ENCODE peak calls at places on chromosomes 6 and 20, in four cellular contexts. One of them, this sample, is unnamed.
A peak's percentile ranks its signal among the peaks of the same experiment; 100 is the strongest.

GRCh38 chr6:26003102-26003694 is 40.6 kb downstream of the TRIM38 start:
- DNase-seq in HEK293T: peak; percentile 60
- DNase-seq in HepG2: peak; percentile 63
- DNase-seq in K562: peak; percentile 77
- DNase-seq in this sample: peak; percentile 77

GRCh38 chr6:51626391-51626790 is 461.0 kb downstream of the PKHD1 start:
- DNase-seq in HEK293T: no peak
- DNase-seq in HepG2: no peak
- DNase-seq in K562: no peak
- DNase-seq in this sample: no peak

GRCh38 chr20:34706912-34707784 is 3.0 kb downstream of the TP53INP2 start:
- DNase-seq in HEK293T: no peak
- DNase-seq in HepG2: peak; percentile 77
- DNase-seq in K562: no peak
- DNase-seq in this sample: no peak

GRCh38 chr6:79984261-79984660 is 20.2 kb upstream of the TTK start:
- DNase-seq in HEK293T: peak; percentile 10
- DNase-seq in K562: no peak
- DNase-seq in HepG2: peak; percentile 14
- DNase-seq in this sample: no peak

GRCh38 chr6:140784573-140784972 is 1348.2 kb upstream of the GJE1 start:
- DNase-seq in HEK293T: no peak
- DNase-seq in HepG2: no peak
- DNase-seq in K562: no peak
- DNase-seq in this sample: no peak

GRCh38 chr6:45488884-45489283 is 111.2 kb upstream of the SUPT3H start:
- DNase-seq in HepG2: no peak
- DNase-seq in K562: no peak
- DNase-seq in HEK293T: no peak
- DNase-seq in this sample: no peak

GRCh38 chr6:152160346-152160745 is 352.9 kb downstream of the ESR1 start:
- DNase-seq in HepG2: no peak
- DNase-seq in K562: no peak
- DNase-seq in HEK293T: no peak
- DNase-seq in this sample: no peak

GRCh38 chr6:68729377-68729903 is 94.4 kb downstream of the ADGRB3 start:
- DNase-seq in HepG2: no peak
- DNase-seq in K562: no peak
- DNase-seq in HEK293T: no peak
- DNase-seq in this sample: no peak

GRCh38 chr6:170026272-170027110 is 264.4 kb downstream of the DLL1 start:
- DNase-seq in K562: no peak
- DNase-seq in HEK293T: no peak
- DNase-seq in HepG2: no peak
- DNase-seq in this sample: no peak

GRCh38 chr6:10526156-10526555 is 5.0 kb downstream of the GCNT2 start:
- DNase-seq in K562: no peak
- DNase-seq in HEK293T: no peak
- DNase-seq in HepG2: no peak
- DNase-seq in this sample: no peak

GRCh38 chr20:2815242-2815900 is 584 bp downstream of the C20orf141 start:
- DNase-seq in HEK293T: no peak
- DNase-seq in HepG2: no peak
- DNase-seq in K562: no peak
- DNase-seq in this sample: no peak

GRCh38 chr6:13026557-13026956 is 301.8 kb downstream of the TBC1D7 start:
- DNase-seq in K562: no peak
- DNase-seq in HepG2: no peak
- DNase-seq in HEK293T: no peak
- DNase-seq in this sample: peak; percentile 14

GRCh38 chr6:46011241-46012085 is 4.2 kb downstream of the CLIC5 start:
- DNase-seq in K562: no peak
- DNase-seq in HEK293T: no peak
- DNase-seq in HepG2: peak; percentile 34
- DNase-seq in this sample: no peak

GRCh38 chr6:131678401-131678800 is 22.8 kb downstream of the OR2A4 start:
- DNase-seq in K562: no peak
- DNase-seq in HEK293T: no peak
- DNase-seq in HepG2: no peak
- DNase-seq in this sample: no peak

GRCh38 chr20:61817061-61817460 is 248.6 kb downstream of the TAF4 start:
- DNase-seq in HepG2: no peak
- DNase-seq in K562: no peak
- DNase-seq in HEK293T: no peak
- DNase-seq in this sample: no peak

GRCh38 chr20:31608256-31608980 is 3.3 kb downstream of the ID1 start:
- DNase-seq in HEK293T: no peak
- DNase-seq in K562: peak; percentile 74
- DNase-seq in HepG2: peak; percentile 100
- DNase-seq in this sample: peak; percentile 95

GRCh38 chr6:30955367-30956042 is 14.7 kb downstream of the MUCL3 start:
- DNase-seq in HepG2: no peak
- DNase-seq in K562: peak; percentile 92
- DNase-seq in HEK293T: peak; percentile 63
- DNase-seq in this sample: peak; percentile 80

GRCh38 chr20:3818155-3819151 is 1.9 kb upstream of the AP5S1 start:
- DNase-seq in K562: peak; percentile 54
- DNase-seq in HepG2: peak; percentile 95
- DNase-seq in HEK293T: peak; percentile 72
- DNase-seq in this sample: peak; percentile 75

GRCh38 chr6:157774153-157775135 is 48.6 kb upstream of the SNX9 start:
- DNase-seq in K562: peak; percentile 94
- DNase-seq in HepG2: no peak
- DNase-seq in HEK293T: peak; percentile 64
- DNase-seq in this sample: no peak

GRCh38 chr6:170222498-170223471 is 68.1 kb downstream of the DLL1 start:
- DNase-seq in HEK293T: no peak
- DNase-seq in K562: no peak
- DNase-seq in HepG2: no peak
- DNase-seq in this sample: no peak

GRCh38 chr6:6634735-6635075 is 46.2 kb downstream of the LY86 start:
- DNase-seq in HEK293T: no peak
- DNase-seq in HepG2: no peak
- DNase-seq in K562: no peak
- DNase-seq in this sample: no peak

GRCh38 chr6:32327103-32327502 is 44.6 kb downstream of the TSBP1 start:
- DNase-seq in K562: no peak
- DNase-seq in HepG2: no peak
- DNase-seq in HEK293T: no peak
- DNase-seq in this sample: no peak

GRCh38 chr6:66558189-66558588 is 851.2 kb upstream of the EYS start:
- DNase-seq in K562: no peak
- DNase-seq in HEK293T: peak; percentile 6
- DNase-seq in HepG2: peak; percentile 7
- DNase-seq in this sample: no peak

GRCh38 chr20:2858591-2858990 is 14.7 kb upstream of the PTPRA start:
- DNase-seq in HepG2: no peak
- DNase-seq in K562: no peak
- DNase-seq in HEK293T: no peak
- DNase-seq in this sample: no peak

GRCh38 chr6:24775520-24776058 is 852 bp downstream of the GMNN start:
- DNase-seq in HepG2: peak; percentile 33
- DNase-seq in K562: no peak
- DNase-seq in HEK293T: no peak
- DNase-seq in this sample: no peak

GRCh38 chr20:63932606-63933160 is 23.5 kb downstream of the UCKL1 start:
- DNase-seq in K562: no peak
- DNase-seq in HEK293T: no peak
- DNase-seq in HepG2: no peak
- DNase-seq in this sample: no peak

DNA sequence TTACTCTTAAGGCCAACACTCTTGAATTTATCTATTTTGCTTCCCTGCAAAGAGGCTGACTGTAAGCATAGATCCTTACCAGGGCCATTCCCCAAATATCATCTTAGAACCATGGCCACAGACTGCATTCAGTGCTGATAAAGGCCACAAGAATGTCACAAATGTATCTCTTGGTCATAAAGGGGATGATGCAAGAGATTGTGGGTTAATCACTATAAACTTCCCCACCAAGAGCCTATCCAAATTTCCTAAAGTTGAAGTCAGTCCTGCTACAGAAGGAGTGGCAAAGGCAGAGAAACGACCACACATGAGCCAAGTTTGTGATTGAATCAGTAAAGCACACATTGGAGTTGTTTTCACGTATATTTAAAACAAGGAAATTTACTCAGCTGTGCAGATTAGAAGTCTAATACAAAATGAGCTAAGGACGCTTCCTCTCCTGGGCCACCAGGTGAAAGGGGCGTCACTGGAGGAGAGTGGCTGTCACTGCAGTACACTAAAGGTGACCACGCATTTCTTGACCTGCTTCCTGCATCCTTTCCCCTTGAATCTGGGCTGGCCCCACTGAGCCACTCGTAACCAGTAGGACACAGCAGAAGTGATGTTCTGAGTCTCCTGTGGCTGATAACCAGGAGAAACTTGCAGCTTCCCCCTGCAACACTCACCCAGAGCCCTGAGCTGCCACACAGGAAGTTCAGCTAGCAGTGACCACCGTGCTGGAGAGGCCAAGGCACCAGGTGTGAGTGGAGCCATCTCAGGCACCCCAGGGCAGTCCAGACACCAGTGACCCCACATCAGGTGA is 181.9 kb downstream of the SYNDIG1 start:
- DNase-seq in K562: no peak
- DNase-seq in HEK293T: no peak
- DNase-seq in HepG2: no peak
- DNase-seq in this sample: no peak
- TF ChIP-seq ELF4 in K562: no peak
- TF ChIP-seq ELF4 in HEK293T: no peak
- TF ChIP-seq ELF4 in HepG2: no peak
- TF ChIP-seq ELF4 in this sample: no peak

DNA sequence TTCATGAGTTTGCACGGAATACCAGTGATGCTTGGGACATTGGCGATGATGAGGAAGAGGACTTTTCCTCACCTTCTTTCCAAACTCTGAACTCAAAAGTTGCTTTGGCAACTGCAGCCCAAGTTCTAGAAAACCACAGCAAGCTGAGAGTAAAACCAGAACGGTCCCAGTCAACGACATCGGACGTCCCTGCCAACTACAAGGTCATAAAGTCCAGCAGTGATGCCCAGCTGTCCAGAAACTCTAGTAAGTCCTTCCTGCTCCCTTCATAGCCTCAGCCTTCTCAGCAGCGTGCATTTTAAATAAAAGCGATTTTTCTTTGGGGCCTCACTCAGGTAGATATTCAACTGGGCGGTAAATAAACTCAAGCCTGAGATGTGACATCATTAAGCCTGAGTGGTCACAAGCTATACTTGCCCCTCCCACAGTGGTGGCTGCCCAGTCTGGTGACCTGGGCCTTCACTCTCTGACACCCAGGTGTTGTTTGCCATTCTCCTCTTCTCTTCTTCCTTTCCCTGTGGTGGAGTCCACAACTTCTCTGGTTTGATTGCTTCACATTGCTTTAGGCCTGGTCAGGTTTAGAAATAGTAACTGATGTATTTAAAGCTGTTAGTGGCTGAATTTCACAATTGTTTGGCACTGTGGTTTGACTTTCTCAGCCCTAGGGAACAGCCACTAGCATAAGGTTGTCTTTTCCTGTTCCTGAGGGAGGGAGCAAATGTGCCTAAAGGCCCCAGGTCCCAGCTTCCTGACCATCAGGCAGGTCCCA is 21.6 kb upstream of the TMEM217 start:
- DNase-seq in K562: no peak
- DNase-seq in HEK293T: no peak
- DNase-seq in HepG2: no peak
- DNase-seq in this sample: no peak
- TF ChIP-seq ELF4 in K562: no peak
- TF ChIP-seq ELF4 in HEK293T: no peak
- TF ChIP-seq ELF4 in HepG2: no peak
- TF ChIP-seq ELF4 in this sample: no peak

DNA sequence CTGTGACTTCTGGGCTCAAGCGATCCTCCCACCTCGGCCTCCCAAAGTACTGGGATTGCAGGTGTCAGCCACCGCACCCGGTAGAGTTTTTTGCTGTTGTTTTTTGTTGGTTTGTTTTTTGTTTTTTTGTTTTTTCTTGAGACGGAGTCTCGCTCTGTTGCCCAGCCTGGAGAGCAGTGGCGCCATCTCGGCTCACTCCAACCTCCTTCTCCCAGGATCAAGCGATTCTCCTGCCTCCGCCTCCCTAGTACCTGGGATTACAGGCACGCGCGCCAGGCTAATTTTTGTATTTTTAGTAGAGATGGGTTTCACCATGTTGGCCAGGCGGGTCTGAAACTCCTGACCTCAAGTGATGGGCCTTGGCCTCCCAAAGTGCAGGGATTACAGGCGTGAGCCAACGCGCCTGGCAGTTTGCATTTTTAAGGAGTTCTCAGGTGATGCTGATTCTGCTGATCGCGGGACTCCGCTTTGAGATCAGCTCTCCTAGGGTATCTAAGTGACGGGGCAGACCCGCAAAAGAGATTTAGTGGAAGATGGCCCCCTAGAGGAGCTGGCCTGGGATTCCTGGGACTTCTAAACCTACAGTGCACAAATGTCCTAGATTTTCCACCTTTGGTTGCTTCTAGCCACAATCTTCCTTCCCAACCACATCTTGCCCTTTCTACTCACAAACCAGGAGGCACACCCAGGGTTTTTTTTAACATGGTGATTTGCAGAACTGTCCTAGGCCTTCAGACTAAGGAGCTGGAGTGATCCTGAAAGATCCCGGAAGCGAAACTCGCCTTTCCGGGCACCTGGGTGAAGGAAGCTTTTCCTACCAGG is 45.2 kb downstream of the DPPA5 start:
- DNase-seq in K562: peak; percentile 52
- DNase-seq in HepG2: no peak
- DNase-seq in HEK293T: no peak
- DNase-seq in this sample: peak; percentile 50
- TF ChIP-seq ELF4 in K562: no peak
- TF ChIP-seq ELF4 in HepG2: no peak
- TF ChIP-seq ELF4 in HEK293T: no peak
- TF ChIP-seq ELF4 in this sample: no peak

DNA sequence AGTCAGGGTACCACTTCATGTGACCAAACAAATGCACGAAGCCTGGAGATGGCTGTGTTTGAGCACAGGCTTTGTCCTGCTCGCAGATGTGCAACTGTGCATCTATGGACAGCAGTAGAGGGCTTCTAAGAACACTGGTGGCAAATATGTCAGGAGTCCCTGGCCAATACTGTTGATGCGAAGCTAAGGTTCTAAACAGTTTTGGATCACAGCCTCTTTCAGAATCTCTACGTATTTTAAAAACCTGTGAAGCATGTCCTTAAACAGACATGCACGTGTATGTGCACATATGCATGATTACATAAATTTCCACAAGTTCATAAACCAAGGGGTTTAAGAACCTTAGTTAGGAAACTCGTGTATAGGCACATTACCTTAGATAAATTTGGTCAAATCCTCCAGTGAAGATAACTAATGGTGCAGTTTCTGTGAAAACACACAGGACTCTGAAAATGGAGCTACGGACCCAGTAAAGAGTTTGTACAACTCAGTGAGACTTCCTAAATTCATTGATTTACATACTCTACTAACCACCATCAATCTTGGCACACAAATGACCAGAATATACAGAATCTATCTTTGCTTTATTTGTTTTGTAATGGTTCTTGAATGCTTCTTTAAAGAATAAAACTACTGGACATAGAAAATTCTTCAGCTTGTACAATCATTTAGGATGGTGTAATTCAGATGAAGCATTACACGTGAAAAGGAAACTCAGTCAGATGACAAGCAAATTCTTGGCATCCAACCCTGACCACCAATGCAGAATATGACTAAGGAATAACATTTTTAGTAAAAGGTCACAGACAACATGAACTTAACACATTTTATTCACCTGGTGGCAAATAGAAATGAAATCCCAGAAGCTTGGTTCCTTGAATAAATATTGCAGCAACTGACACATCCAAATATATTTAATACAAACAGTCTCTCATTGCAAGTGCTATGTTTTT is 27.4 kb downstream of the KCNQ5 start:
- DNase-seq in K562: no peak
- DNase-seq in HEK293T: no peak
- DNase-seq in HepG2: no peak
- DNase-seq in this sample: no peak
- TF ChIP-seq ELF4 in K562: no peak
- TF ChIP-seq ELF4 in HEK293T: no peak
- TF ChIP-seq ELF4 in HepG2: no peak
- TF ChIP-seq ELF4 in this sample: no peak